ENCODE peak calls at places on chromosomes 5 and 9, in eight cellular contexts. One of them, this sample, is unnamed.

GRCh38 chr5:84028093-84028492 is 307.4 kb upstream of the HAPLN1 start:
- DNase-seq in fibroblast of lung: no peak
- DNase-seq in GM12865: no peak
- DNase-seq in B cell: no peak
- DNase-seq in GM13976: no peak
- DNase-seq in ovary: no peak
- DNase-seq in lower leg skin: no peak
- DNase-seq in fibroblast of the aortic adventitia: peak; percentile 30
- DNase-seq in this sample: no peak

GRCh38 chr9:87206064-87206661 is 258.9 kb upstream of the GAS1 start:
- DNase-seq in ovary: no peak
- DNase-seq in B cell: no peak
- DNase-seq in GM12865: no peak
- DNase-seq in fibroblast of the aortic adventitia: no peak
- DNase-seq in lower leg skin: no peak
- DNase-seq in fibroblast of lung: peak; percentile 39
- DNase-seq in GM13976: no peak
- DNase-seq in this sample: no peak

GRCh38 chr5:154138701-154139100 is 51.8 kb upstream of the GALNT10 start:
- DNase-seq in lower leg skin: no peak
- DNase-seq in ovary: peak; percentile 29
- DNase-seq in fibroblast of the aortic adventitia: peak; percentile 37
- DNase-seq in fibroblast of lung: no peak
- DNase-seq in GM12865: no peak
- DNase-seq in B cell: no peak
- DNase-seq in GM13976: no peak
- DNase-seq in this sample: no peak

GRCh38 chr9:105191508-105192118 is 52.8 kb upstream of the SLC44A1 start:
- DNase-seq in fibroblast of lung: peak; percentile 67
- DNase-seq in lower leg skin: peak; percentile 43
- DNase-seq in ovary: no peak
- DNase-seq in GM12865: peak; percentile 91
- DNase-seq in B cell: no peak
- DNase-seq in GM13976: peak; percentile 53
- DNase-seq in fibroblast of the aortic adventitia: peak; percentile 36
- DNase-seq in this sample: peak; percentile 48

GRCh38 chr5:125657936-125658335 is 765.3 kb upstream of the GRAMD2B start:
- DNase-seq in GM12865: no peak
- DNase-seq in lower leg skin: no peak
- DNase-seq in fibroblast of the aortic adventitia: no peak
- DNase-seq in B cell: no peak
- DNase-seq in GM13976: no peak
- DNase-seq in fibroblast of lung: no peak
- DNase-seq in ovary: no peak
- DNase-seq in this sample: no peak

GRCh38 chr5:1375871-1376850 is 31.3 kb upstream of the CLPTM1L start:
- DNase-seq in GM13976: no peak
- DNase-seq in fibroblast of lung: no peak
- DNase-seq in lower leg skin: no peak
- DNase-seq in fibroblast of the aortic adventitia: no peak
- DNase-seq in GM12865: no peak
- DNase-seq in B cell: no peak
- DNase-seq in ovary: no peak
- DNase-seq in this sample: no peak

GRCh38 chr5:32499261-32499660 is 54.7 kb upstream of the ZFR start:
- DNase-seq in B cell: no peak
- DNase-seq in fibroblast of lung: no peak
- DNase-seq in GM12865: no peak
- DNase-seq in fibroblast of the aortic adventitia: no peak
- DNase-seq in lower leg skin: no peak
- DNase-seq in ovary: no peak
- DNase-seq in GM13976: no peak
- DNase-seq in this sample: no peak

GRCh38 chr5:17727212-17727611 is 93.0 kb downstream of the TAF11L14 start:
- DNase-seq in ovary: no peak
- DNase-seq in GM12865: no peak
- DNase-seq in GM13976: no peak
- DNase-seq in fibroblast of lung: no peak
- DNase-seq in lower leg skin: no peak
- DNase-seq in B cell: no peak
- DNase-seq in fibroblast of the aortic adventitia: no peak
- DNase-seq in this sample: no peak

GRCh38 chr9:131719262-131719908 is 20.5 kb downstream of the RAPGEF1 start:
- DNase-seq in fibroblast of the aortic adventitia: no peak
- DNase-seq in GM12865: peak; percentile 45
- DNase-seq in fibroblast of lung: peak; percentile 21
- DNase-seq in lower leg skin: no peak
- DNase-seq in B cell: no peak
- DNase-seq in GM13976: no peak
- DNase-seq in ovary: no peak
- DNase-seq in this sample: no peak

GRCh38 chr9:137302176-137303030 is at the start of gene NRARP:
- DNase-seq in GM12865: peak; percentile 90
- DNase-seq in fibroblast of lung: peak; percentile 63
- DNase-seq in GM13976: peak; percentile 93
- DNase-seq in ovary: peak; percentile 90
- DNase-seq in lower leg skin: peak; percentile 83
- DNase-seq in fibroblast of the aortic adventitia: peak; percentile 54
- DNase-seq in B cell: peak; percentile 97
- DNase-seq in this sample: peak; percentile 98

DNA sequence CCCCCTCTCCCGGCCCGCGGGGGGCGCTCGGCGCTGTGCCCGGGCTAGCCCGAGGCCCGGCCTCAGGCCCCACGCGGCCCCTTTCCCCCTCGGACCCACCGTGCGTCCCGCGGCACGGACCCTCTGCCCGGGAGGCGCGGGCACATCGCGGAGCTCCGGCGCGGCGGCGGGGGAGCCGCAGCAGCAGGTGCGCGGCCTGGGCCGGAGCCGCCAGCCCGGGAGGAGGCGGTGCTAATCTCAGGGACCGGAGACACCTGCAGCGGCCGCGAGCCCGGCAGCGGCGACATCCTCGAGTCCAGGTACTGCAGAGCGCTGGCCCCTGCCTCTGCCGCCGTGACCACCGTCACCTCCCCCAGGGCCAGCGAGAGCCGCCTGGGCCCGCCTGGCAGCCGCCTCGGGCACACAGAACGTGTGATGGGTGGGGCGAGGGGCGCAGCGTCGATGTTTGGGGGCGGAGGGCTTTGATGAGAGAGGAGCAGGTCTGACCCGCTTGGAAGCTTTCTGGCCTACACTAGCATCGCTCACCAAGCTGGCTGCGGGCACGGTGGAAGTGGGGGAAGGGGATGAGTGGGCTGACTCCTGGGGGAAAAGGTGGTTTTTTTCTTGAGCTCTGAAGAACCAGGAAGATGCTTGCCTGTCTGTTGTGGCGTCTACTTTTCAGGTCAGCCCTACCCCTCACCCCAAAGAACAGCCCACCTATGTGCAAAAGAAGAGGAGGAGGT is 524 bp downstream of the CYFIP2 start:
- DNase-seq in GM12865: peak; percentile 57
- DNase-seq in GM13976: peak; percentile 70
- DNase-seq in fibroblast of the aortic adventitia: no peak
- DNase-seq in lower leg skin: no peak
- DNase-seq in B cell: peak; percentile 73
- DNase-seq in fibroblast of lung: no peak
- DNase-seq in ovary: peak; percentile 27
- DNase-seq in this sample: peak; percentile 65
- TF ChIP-seq CTCF in GM12865: peak; percentile 23
- TF ChIP-seq CTCF in GM13976: no peak
- TF ChIP-seq CTCF in fibroblast of the aortic adventitia: no peak
- TF ChIP-seq CTCF in lower leg skin: no peak
- TF ChIP-seq CTCF in B cell: no peak
- TF ChIP-seq CTCF in fibroblast of lung: no peak
- TF ChIP-seq CTCF in ovary: no peak
- TF ChIP-seq CTCF in this sample: peak; percentile 46

DNA sequence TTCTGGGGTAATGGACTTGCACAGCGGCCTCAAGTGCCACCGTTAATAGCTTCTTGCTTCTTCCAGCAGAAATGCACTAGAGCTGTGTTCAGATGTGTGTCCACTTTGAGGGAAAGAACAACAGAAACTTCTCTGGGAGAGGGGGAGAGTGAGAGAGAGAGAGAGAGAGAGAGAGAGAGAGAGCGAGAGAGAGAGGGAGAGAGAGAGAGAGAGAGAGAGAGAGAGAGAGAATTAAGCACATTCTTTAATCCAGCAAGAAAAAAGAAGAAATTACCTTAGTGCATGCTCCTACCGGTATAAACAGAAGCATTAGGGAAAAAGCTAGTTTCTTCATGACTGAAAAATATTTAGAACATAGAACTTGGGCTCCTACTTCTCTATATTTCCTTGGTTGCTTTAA is 418.8 kb downstream of the MAN2A1 start:
- DNase-seq in GM13976: no peak
- DNase-seq in GM12865: no peak
- DNase-seq in B cell: no peak
- DNase-seq in lower leg skin: no peak
- DNase-seq in fibroblast of lung: no peak
- DNase-seq in ovary: no peak
- DNase-seq in fibroblast of the aortic adventitia: no peak
- DNase-seq in this sample: no peak
- TF ChIP-seq CTCF in GM13976: no peak
- TF ChIP-seq CTCF in GM12865: no peak
- TF ChIP-seq CTCF in B cell: no peak
- TF ChIP-seq CTCF in lower leg skin: no peak
- TF ChIP-seq CTCF in fibroblast of lung: no peak
- TF ChIP-seq CTCF in ovary: no peak
- TF ChIP-seq CTCF in fibroblast of the aortic adventitia: no peak
- TF ChIP-seq CTCF in this sample: no peak

GRCh38 chr5:113125371-113125770 is 148.8 kb downstream of the DCP2 start:
- DNase-seq in lower leg skin: no peak
- DNase-seq in fibroblast of the aortic adventitia: peak; percentile 48
- DNase-seq in GM13976: no peak
- DNase-seq in B cell: no peak
- DNase-seq in fibroblast of lung: no peak
- DNase-seq in GM12865: no peak
- DNase-seq in ovary: no peak
- DNase-seq in this sample: no peak

GRCh38 chr5:113127021-113127420 is 150.4 kb downstream of the DCP2 start:
- DNase-seq in GM13976: no peak
- DNase-seq in fibroblast of lung: no peak
- DNase-seq in ovary: no peak
- DNase-seq in GM12865: no peak
- DNase-seq in B cell: no peak
- DNase-seq in fibroblast of the aortic adventitia: no peak
- DNase-seq in lower leg skin: no peak
- DNase-seq in this sample: no peak

GRCh38 chr5:113122053-113122452 is 145.5 kb downstream of the DCP2 start:
- DNase-seq in lower leg skin: peak; percentile 76
- DNase-seq in GM12865: no peak
- DNase-seq in B cell: no peak
- DNase-seq in GM13976: no peak
- DNase-seq in fibroblast of the aortic adventitia: peak; percentile 98
- DNase-seq in ovary: no peak
- DNase-seq in fibroblast of lung: peak; percentile 81
- DNase-seq in this sample: no peak

GRCh38 chr5:113124914-113125313 is 148.3 kb downstream of the DCP2 start:
- DNase-seq in B cell: no peak
- DNase-seq in fibroblast of the aortic adventitia: peak; percentile 39
- DNase-seq in GM13976: no peak
- DNase-seq in fibroblast of lung: no peak
- DNase-seq in lower leg skin: no peak
- DNase-seq in ovary: no peak
- DNase-seq in GM12865: no peak
- DNase-seq in this sample: no peak

GRCh38 chr5:113123563-113123962 is 147.0 kb downstream of the DCP2 start:
- DNase-seq in fibroblast of the aortic adventitia: no peak
- DNase-seq in ovary: no peak
- DNase-seq in fibroblast of lung: no peak
- DNase-seq in lower leg skin: no peak
- DNase-seq in B cell: no peak
- DNase-seq in GM12865: peak; percentile 15
- DNase-seq in GM13976: no peak
- DNase-seq in this sample: no peak
- TF ChIP-seq CTCF in fibroblast of the aortic adventitia: peak; percentile 14
- TF ChIP-seq CTCF in ovary: no peak
- TF ChIP-seq CTCF in fibroblast of lung: peak; percentile 13
- TF ChIP-seq CTCF in lower leg skin: no peak
- TF ChIP-seq CTCF in B cell: no peak
- TF ChIP-seq CTCF in GM12865: peak; percentile 21
- TF ChIP-seq CTCF in GM13976: no peak
- TF ChIP-seq CTCF in this sample: no peak

GRCh38 chr9:135343733-135344522 is 135.7 kb upstream of the PPP1R26 start:
- DNase-seq in fibroblast of lung: peak; percentile 6
- DNase-seq in fibroblast of the aortic adventitia: peak; percentile 16
- DNase-seq in ovary: peak; percentile 72
- DNase-seq in GM12865: peak; percentile 37
- DNase-seq in GM13976: peak; percentile 88
- DNase-seq in lower leg skin: peak; percentile 20
- DNase-seq in B cell: peak; percentile 55
- DNase-seq in this sample: peak; percentile 84

GRCh38 chr9:135341612-135342169 is 137.9 kb upstream of the PPP1R26 start:
- DNase-seq in lower leg skin: no peak
- DNase-seq in fibroblast of lung: no peak
- DNase-seq in B cell: no peak
- DNase-seq in GM13976: no peak
- DNase-seq in GM12865: no peak
- DNase-seq in fibroblast of the aortic adventitia: no peak
- DNase-seq in ovary: no peak
- DNase-seq in this sample: no peak

GRCh38 chr9:135343136-135343535 is 136.4 kb upstream of the PPP1R26 start:
- DNase-seq in fibroblast of the aortic adventitia: no peak
- DNase-seq in B cell: no peak
- DNase-seq in lower leg skin: no peak
- DNase-seq in GM13976: no peak
- DNase-seq in ovary: no peak
- DNase-seq in GM12865: no peak
- DNase-seq in fibroblast of lung: no peak
- DNase-seq in this sample: no peak

GRCh38 chr9:135340726-135341475 is 138.7 kb upstream of the PPP1R26 start:
- DNase-seq in GM12865: no peak
- DNase-seq in GM13976: no peak
- DNase-seq in B cell: no peak
- DNase-seq in fibroblast of lung: no peak
- DNase-seq in fibroblast of the aortic adventitia: no peak
- DNase-seq in lower leg skin: no peak
- DNase-seq in ovary: no peak
- DNase-seq in this sample: no peak

DNA sequence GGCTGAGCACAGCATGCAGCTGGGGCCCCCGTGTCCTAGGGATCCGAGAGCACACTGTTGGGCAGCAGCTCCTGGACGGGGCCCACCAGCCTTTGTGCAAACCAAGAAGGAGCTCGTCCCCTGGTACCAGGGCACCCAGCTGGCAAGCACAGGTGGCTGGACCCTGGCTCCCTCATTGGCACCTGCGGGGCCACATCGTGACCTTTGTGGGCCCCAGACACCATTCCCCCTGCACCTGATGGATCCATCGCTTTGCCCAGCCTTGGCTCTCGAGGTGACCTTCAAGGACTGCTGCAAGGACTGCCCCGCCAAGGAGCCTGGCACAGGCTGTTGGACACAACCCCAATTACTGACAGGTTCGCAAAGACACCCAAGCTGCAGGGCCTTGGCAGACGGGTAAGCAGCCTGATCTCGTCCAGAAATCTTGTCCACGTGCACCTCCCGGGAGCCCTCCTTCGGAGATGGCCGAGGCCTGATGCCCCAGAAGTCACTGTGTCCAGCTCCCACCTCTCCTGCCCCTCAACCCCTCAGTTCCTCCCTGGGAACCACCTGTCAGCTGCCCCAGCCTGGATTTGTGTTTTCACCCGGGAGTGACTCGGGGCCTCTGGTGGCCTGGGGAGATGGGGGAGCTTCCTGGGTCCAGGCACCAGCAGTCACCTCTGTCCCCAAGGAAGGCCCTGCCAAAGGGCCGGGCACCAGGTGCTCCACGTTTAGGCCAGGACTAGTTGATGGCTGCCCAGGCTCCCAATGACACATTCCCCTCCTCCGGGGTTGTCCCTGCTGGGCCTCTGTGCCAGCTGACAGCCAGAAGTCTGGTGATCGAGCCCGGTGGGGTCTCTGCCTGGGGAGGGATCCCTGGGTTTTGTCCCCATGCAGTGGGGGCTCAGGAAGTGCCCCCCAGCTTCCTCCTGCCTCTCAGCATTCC is 137.1 kb upstream of the PPP1R26 start:
- DNase-seq in fibroblast of lung: no peak
- DNase-seq in ovary: no peak
- DNase-seq in fibroblast of the aortic adventitia: no peak
- DNase-seq in B cell: no peak
- DNase-seq in lower leg skin: no peak
- DNase-seq in GM12865: no peak
- DNase-seq in GM13976: no peak
- DNase-seq in this sample: no peak
- TF ChIP-seq CTCF in fibroblast of lung: no peak
- TF ChIP-seq CTCF in ovary: no peak
- TF ChIP-seq CTCF in fibroblast of the aortic adventitia: no peak
- TF ChIP-seq CTCF in B cell: no peak
- TF ChIP-seq CTCF in lower leg skin: no peak
- TF ChIP-seq CTCF in GM12865: no peak
- TF ChIP-seq CTCF in GM13976: no peak
- TF ChIP-seq CTCF in this sample: no peak